ENCODE peak calls at places on chromosomes 7 and 10, in four cellular contexts. R is stimulated activated CD4-positive, alpha-beta T cell treated with anti-CD3 and anti-CD28 coated beads, TNF-alpha, amount 100 ng/mL, for 4 hours; U is amniotic stem cell; Z is activated naive CD4-positive, alpha-beta T cell treated with Interleukin-2 at 50 U/mL for 16 hours. X is an unnamed sample.

GRCh38 chr10:79273603-79274002 is 73.7 kb upstream of the PPIF start:
- DNase-seq in R (no peak), U (no peak), Z (no peak), X (no peak)

GRCh38 chr7:156148547-156148946 is 336.3 kb upstream of the SHH start:
- DNase-seq in R (no peak), U (no peak), Z (no peak), X (no peak)

GRCh38 chr7:139105037-139105382 is 4.5 kb downstream of the ZC3HAV1 start:
- DNase-seq in R (no peak), U (no peak), Z (no peak), X (no peak)

GRCh38 chr7:66639773-66640172 is 11.1 kb downstream of the KCTD7 start:
- DNase-seq in R (no peak), U (no peak), Z (no peak), X (no peak)

GRCh38 chr10:119726291-119727261 is 726 bp downstream of the INPP5F start:
- DNase-seq in R (no peak), U (no peak), Z (no peak), X (no peak)

GRCh38 chr10:13815766-13816165 is 229.0 kb downstream of the PRPF18 start:
- DNase-seq in R (no peak), U (no peak), Z (no peak), X (no peak)

GRCh38 chr10:17586741-17587720 is 30.1 kb downstream of the HACD1 start:
- DNase-seq in R (no peak), U (no peak), Z (no peak), X (no peak)

GRCh38 chr7:17680943-17681351 is 259.3 kb downstream of the SNX13 start:
- DNase-seq in R (no peak), U (peak), Z (no peak), X (no peak)

GRCh38 chr10:35345383-35345742 is 9.1 kb downstream of the CCNY start:
- DNase-seq in R (no peak), U (no peak), Z (no peak), X (no peak)

GRCh38 chr7:73429218-73429617 is 4.4 kb upstream of the FZD9 start:
- DNase-seq in R (no peak), U (no peak), Z (no peak), X (no peak)

GRCh38 chr7:77498659-77499379 is 38.3 kb upstream of the PTPN12 start:
- DNase-seq in R (no peak), U (no peak), Z (no peak), X (no peak)

GRCh38 chr7:44398506-44398905 is 73.1 kb upstream of the CAMK2B start:
- DNase-seq in R (no peak), U (no peak), Z (no peak), X (no peak)

GRCh38 chr10:43205681-43206390 is 61.0 kb downstream of the RASGEF1A start:
- DNase-seq in R (no peak), U (no peak), Z (no peak), X (no peak)

GRCh38 chr10:131001438-131001837 is 310.1 kb downstream of the TCERG1L start:
- DNase-seq in R (no peak), U (no peak), Z (no peak), X (no peak)

GRCh38 chr10:87503892-87504291 is 801 bp upstream of the MINPP1 start:
- DNase-seq in R (no peak), U (no peak), Z (no peak), X (no peak)